ENCODE peak calls at places on chromosomes 7 and 10, in seven cellular contexts. Y is PC-3, X is hepatocyte, L is HepG2, W is neural progenitor cell, M is PC-9, A is endothelial cell of umbilical vein. N is an unnamed sample.

GRCh38 chr7:140209866-140210609 is 33.3 kb upstream of the KDM7A start:
- DNase-seq in Y (no peak), X (no peak), L (no peak), W (no peak), M (no peak), A (no peak), N (no peak)

GRCh38 chr7:5694221-5694754 is 87.2 kb downstream of the RNF216 start:
- DNase-seq in Y (peak; percentile 23), X (no peak), L (no peak), W (no peak), M (no peak), A (peak; percentile 89), N (peak; percentile 94)

GRCh38 chr10:46239999-46240683 is 46.7 kb upstream of the ANTXRL start:
- DNase-seq in Y (no peak), X (no peak), L (no peak), W (no peak), M (no peak), A (no peak), N (no peak)

GRCh38 chr10:16425449-16425848 is 11.4 kb upstream of the PTER start:
- DNase-seq in Y (no peak), X (no peak), L (no peak), W (no peak), M (no peak), A (no peak), N (no peak)

GRCh38 chr7:138433583-138434437 is 26.2 kb upstream of the TRIM24 start:
- DNase-seq in Y (peak; percentile 52), X (no peak), L (no peak), W (no peak), M (no peak), A (no peak), N (no peak)

GRCh38 chr7:141073173-141073640 is 657 bp upstream of the TMEM178B start:
- DNase-seq in Y (peak; percentile 7), X (peak; percentile 81), L (peak; percentile 3), W (peak; percentile 92), M (no peak), A (peak; percentile 31), N (peak; percentile 29)

GRCh38 chr7:108252177-108252576 is 122.0 kb upstream of the LAMB4 start:
- DNase-seq in Y (no peak), X (no peak), L (no peak), W (no peak), M (no peak), A (no peak), N (peak; percentile 25)

GRCh38 chr7:143345428-143345900 is 17.0 kb downstream of the FAM131B start:
- DNase-seq in Y (no peak), X (peak; percentile 82), L (no peak), W (peak; percentile 88), M (peak; percentile 49), A (peak; percentile 55), N (peak; percentile 49)

GRCh38 chr7:91181949-91182348 is 82.3 kb upstream of the FZD1 start:
- DNase-seq in Y (peak; percentile 8), X (no peak), L (no peak), W (no peak), M (no peak), A (no peak), N (peak; percentile 64)

GRCh38 chr10:74244097-74244685 is 93.2 kb downstream of the ADK start:
- DNase-seq in Y (peak; percentile 99), X (peak; percentile 59), L (peak; percentile 7), W (peak; percentile 46), M (peak; percentile 53), A (peak; percentile 75), N (peak; percentile 84)

GRCh38 chr10:80416401-80417098 is 8.2 kb downstream of the PRXL2A start:
- DNase-seq in Y (no peak), X (peak; percentile 76), L (no peak), W (peak; percentile 56), M (no peak), A (peak; percentile 88), N (peak; percentile 89)

GRCh38 chr7:22371878-22372277 is 14.9 kb upstream of the RAPGEF5 start:
- DNase-seq in Y (no peak), X (no peak), L (peak; percentile 16), W (no peak), M (no peak), A (no peak), N (no peak)

GRCh38 chr7:123199869-123200268 is at the start of gene SLC13A1:
- DNase-seq in Y (no peak), X (no peak), L (no peak), W (no peak), M (no peak), A (no peak), N (no peak)

GRCh38 chr10:97575101-97575668 is 2.6 kb downstream of the ANKRD2 start:
- DNase-seq in Y (no peak), X (no peak), L (no peak), W (no peak), M (no peak), A (no peak), N (no peak)

GRCh38 chr10:35638116-35638515 is 4.0 kb downstream of the FZD8 start:
- DNase-seq in Y (peak; percentile 59), X (no peak), L (no peak), W (no peak), M (no peak), A (no peak), N (no peak)

GRCh38 chr10:35639021-35639521 is 3.0 kb downstream of the FZD8 start:
- DNase-seq in Y (peak; percentile 55), X (peak; percentile 13), L (no peak), W (peak; percentile 66), M (no peak), A (no peak), N (no peak)

GRCh38 chr10:35636942-35637341 is 5.2 kb downstream of the FZD8 start:
- DNase-seq in Y (peak; percentile 70), X (no peak), L (no peak), W (peak; percentile 52), M (no peak), A (no peak), N (no peak)

GRCh38 chr10:35635576-35635975 is 6.5 kb downstream of the FZD8 start:
- DNase-seq in Y (peak; percentile 100), X (peak; percentile 83), L (peak; percentile 66), W (peak; percentile 81), M (no peak), A (peak; percentile 79), N (peak; percentile 50)

DNA sequence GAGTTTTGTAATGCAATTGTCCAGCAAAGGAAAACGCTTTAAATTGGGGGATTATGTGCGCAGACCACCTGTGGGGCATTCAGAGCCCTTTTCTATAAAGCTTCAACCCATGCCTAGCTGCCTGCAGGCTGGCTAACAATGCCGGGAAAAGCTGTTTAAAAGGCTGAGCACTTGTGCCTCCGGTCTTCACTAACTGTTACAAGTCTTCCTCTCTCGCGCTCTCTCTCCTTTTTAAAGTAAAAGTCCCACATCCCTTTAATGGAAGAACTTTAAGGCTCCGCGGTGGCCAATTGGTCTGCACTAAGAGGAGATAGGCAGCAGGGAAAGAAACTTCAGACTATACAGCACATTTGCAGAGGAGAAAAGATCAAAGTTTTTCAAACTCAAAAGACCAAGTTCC is 4.6 kb downstream of the FZD8 start:
- DNase-seq in Y (peak; percentile 54), X (no peak), L (no peak), W (peak; percentile 95), M (no peak), A (peak; percentile 22), N (no peak)
- H2AFZ ChIP-seq in Y (no peak overlapping the region), X (peak overlapping the region; percentile 7), L (no peak overlapping the region), W (no peak overlapping the region), M (no peak overlapping the region), A (no peak overlapping the region), N (no peak overlapping the region)

DNA sequence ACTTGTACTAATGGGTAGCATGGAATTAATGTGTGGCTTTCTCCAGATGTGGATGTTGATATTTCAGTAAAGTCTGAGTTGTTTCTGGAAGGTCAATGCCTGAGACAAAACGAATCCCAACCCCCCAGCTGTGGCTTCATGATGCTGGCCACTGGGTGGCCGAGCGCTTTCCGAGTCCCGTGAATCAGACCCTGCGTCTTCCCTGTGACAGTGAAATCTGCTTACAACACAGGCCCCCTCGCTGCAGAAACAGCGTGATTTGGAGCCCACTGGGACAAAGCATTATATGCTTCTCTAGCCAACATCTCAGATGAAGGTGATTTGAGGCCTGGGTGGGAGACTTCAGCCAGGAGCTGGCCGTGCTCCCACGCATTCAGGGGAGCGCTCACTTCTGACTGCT is 124.7 kb downstream of the WDR37 start:
- DNase-seq in Y (no peak), X (no peak), L (no peak), W (peak; percentile 36), M (no peak), A (no peak), N (no peak)
- TF ChIP-seq EZH2 in Y (no peak), X (no peak), L (no peak), W (no peak), M (no peak), A (no peak), N (no peak)

GRCh38 chr10:107626862-107627261 is 462.4 kb upstream of the SORCS1 start:
- DNase-seq in Y (no peak), X (no peak), L (no peak), W (no peak), M (no peak), A (no peak), N (no peak)

GRCh38 chr10:107631876-107632275 is 467.4 kb upstream of the SORCS1 start:
- DNase-seq in Y (no peak), X (no peak), L (no peak), W (peak; percentile 5), M (no peak), A (no peak), N (no peak)
- TF ChIP-seq CTCF in Y (no peak), X (no peak), L (no peak), W (no peak), M (no peak), A (no peak), N (no peak)

GRCh38 chr10:52756295-52756694 is 16.3 kb downstream of the MBL2 start:
- DNase-seq in Y (no peak), X (no peak), L (peak; percentile 50), W (no peak), M (no peak), A (no peak), N (no peak)

GRCh38 chr10:52757777-52758176 is 14.8 kb downstream of the MBL2 start:
- DNase-seq in Y (no peak), X (no peak), L (no peak), W (no peak), M (no peak), A (no peak), N (peak; percentile 65)

GRCh38 chr10:52758406-52758805 is 14.2 kb downstream of the MBL2 start:
- DNase-seq in Y (no peak), X (no peak), L (no peak), W (no peak), M (no peak), A (no peak), N (no peak)

GRCh38 chr10:52752801-52753437 is 19.7 kb downstream of the MBL2 start:
- DNase-seq in Y (no peak), X (no peak), L (no peak), W (no peak), M (no peak), A (no peak), N (no peak)

DNA sequence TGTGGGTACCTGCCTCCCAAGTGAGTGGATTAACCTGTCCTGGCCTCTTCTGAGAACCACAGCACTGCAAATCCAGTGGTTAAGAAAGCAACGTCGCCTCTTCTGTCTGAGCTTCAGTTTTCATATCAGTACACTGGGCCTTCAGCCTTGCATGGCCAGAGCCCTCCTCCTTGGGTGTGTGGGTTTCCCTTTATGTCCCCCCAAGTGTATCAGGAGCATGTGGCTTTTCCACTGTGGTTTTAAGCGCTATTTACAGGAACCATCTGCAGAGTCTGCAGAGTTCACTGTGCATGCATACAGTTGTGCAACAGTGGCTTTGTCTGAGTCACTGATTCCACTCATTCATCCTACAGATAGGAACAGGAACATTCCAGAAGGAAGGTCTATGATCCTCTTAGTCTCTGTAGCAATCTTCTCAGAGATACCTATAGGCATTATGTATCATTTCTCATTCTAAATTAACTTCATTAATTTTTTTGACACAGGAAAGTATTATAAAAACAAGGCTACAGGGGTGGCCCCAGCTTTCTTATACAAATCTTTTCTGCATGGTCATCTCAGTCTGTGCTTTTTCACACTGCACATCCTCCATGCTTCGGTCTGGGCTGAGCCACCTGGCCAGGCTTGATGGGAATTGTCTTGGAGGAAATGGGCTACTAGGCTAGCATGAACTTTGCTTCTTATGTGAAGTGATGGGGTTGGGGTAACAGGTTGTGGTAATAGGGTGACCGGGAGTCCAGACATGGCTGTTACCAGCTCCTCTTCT is 17.1 kb downstream of the MBL2 start:
- DNase-seq in Y (peak; percentile 78), X (peak; percentile 75), L (peak; percentile 89), W (no peak), M (no peak), A (no peak), N (peak; percentile 85)
- H2AFZ ChIP-seq in Y (peak overlapping the region; percentile 11), X (no peak overlapping the region), L (peak overlapping the region; percentile 63), W (no peak overlapping the region), M (no peak overlapping the region), A (no peak overlapping the region), N (no peak overlapping the region)

N was measured in fibroblast of lung.